ENCODE peak calls at places on chromosomes 4 and X, in five cellular contexts. One of them, this sample, is unnamed. For H3K9me2 and H3K4me1, the result is how much of the 10 kb centered on the place peaks cover.

GRCh38 chr4:7499661-7500060 is 64.9 kb upstream of the PSAPL1 start:
- DNase-seq in hepatocyte: no peak
- DNase-seq in GM23338: no peak
- DNase-seq in GM23248: no peak
- DNase-seq in PC-9: no peak
- DNase-seq in this sample: no peak

GRCh38 chrX:142214081-142214480 is 9.0 kb upstream of the MAGEC2 start:
- DNase-seq in hepatocyte: no peak
- DNase-seq in GM23338: no peak
- DNase-seq in GM23248: no peak
- DNase-seq in PC-9: no peak
- DNase-seq in this sample: no peak

GRCh38 chr4:164731827-164732474 is 22.0 kb upstream of the SMIM31 start:
- DNase-seq in hepatocyte: peak
- DNase-seq in GM23338: peak
- DNase-seq in GM23248: peak
- DNase-seq in PC-9: peak
- DNase-seq in this sample: peak

GRCh38 chr4:152258804-152259708 is 276.8 kb downstream of the FBXW7 start:
- DNase-seq in hepatocyte: peak
- DNase-seq in GM23338: no peak
- DNase-seq in GM23248: peak
- DNase-seq in PC-9: no peak
- DNase-seq in this sample: no peak

GRCh38 chr4:65983062-65983461 is 312.8 kb upstream of the EPHA5 start:
- DNase-seq in hepatocyte: no peak
- DNase-seq in GM23338: no peak
- DNase-seq in GM23248: no peak
- DNase-seq in PC-9: no peak
- DNase-seq in this sample: no peak

GRCh38 chr4:6308890-6309643 is 39.4 kb downstream of the WFS1 start:
- DNase-seq in hepatocyte: peak
- DNase-seq in GM23338: peak
- DNase-seq in GM23248: peak
- DNase-seq in PC-9: peak
- DNase-seq in this sample: no peak

GRCh38 chr4:184114431-184114830 is 103.2 kb downstream of the ENPP6 start:
- DNase-seq in hepatocyte: no peak
- DNase-seq in GM23338: peak
- DNase-seq in GM23248: peak
- DNase-seq in PC-9: no peak
- DNase-seq in this sample: no peak

GRCh38 chr4:139077567-139078355 is 62.2 kb downstream of the NOCT start:
- DNase-seq in hepatocyte: no peak
- DNase-seq in GM23338: no peak
- DNase-seq in GM23248: no peak
- DNase-seq in PC-9: no peak
- DNase-seq in this sample: no peak

GRCh38 chr4:26235500-26235899 is 85.3 kb upstream of the RBPJ start:
- DNase-seq in hepatocyte: peak
- DNase-seq in GM23338: no peak
- DNase-seq in GM23248: peak
- DNase-seq in PC-9: no peak
- DNase-seq in this sample: no peak

GRCh38 chr4:58732973-58733372 is 1622.8 kb upstream of the IGFBP7 start:
- DNase-seq in hepatocyte: no peak
- DNase-seq in GM23338: no peak
- DNase-seq in GM23248: no peak
- DNase-seq in PC-9: no peak
- DNase-seq in this sample: no peak

GRCh38 chrX:56232221-56233082 is at the start of gene KLF8:
- DNase-seq in hepatocyte: peak
- DNase-seq in GM23338: peak
- DNase-seq in GM23248: peak
- DNase-seq in PC-9: peak
- DNase-seq in this sample: no peak

GRCh38 chr4:61723492-61723891 is 523.4 kb downstream of the ADGRL3 start:
- DNase-seq in hepatocyte: no peak
- DNase-seq in GM23338: peak
- DNase-seq in GM23248: no peak
- DNase-seq in PC-9: no peak
- DNase-seq in this sample: no peak

GRCh38 chrX:120604359-120604782 is 470 bp downstream of the MCTS1 start:
- DNase-seq in hepatocyte: peak
- DNase-seq in GM23338: no peak
- DNase-seq in GM23248: peak
- DNase-seq in PC-9: peak
- DNase-seq in this sample: peak

DNA sequence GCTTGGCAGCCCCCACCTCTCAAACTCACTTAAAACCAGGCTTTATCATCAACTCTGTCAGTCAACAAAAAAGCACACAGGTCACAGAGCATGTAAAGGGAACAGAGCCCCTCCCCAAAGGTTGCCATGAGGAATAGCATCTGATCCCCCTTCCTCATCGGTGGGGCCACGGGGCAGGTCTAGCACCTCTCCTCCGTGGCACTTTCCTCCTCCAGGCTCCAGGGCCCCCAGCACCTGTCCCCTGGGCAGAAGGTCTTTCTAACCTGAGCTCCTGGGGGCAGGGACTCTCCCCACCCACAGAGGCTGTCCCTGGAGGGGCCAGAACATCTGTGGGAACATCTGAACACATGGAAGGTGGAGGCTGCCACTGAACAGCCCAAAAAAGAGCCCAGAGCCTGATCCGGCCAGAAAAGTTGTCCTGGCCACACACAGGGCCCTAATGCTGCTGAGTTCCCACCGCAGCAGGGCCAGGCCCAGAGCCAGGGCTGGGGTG is 65.7 kb downstream of the ZFYVE28 start:
- DNase-seq in hepatocyte: no peak
- DNase-seq in GM23338: no peak
- DNase-seq in GM23248: no peak
- DNase-seq in PC-9: no peak
- DNase-seq in this sample: no peak
- H3K9me2 ChIP-seq in hepatocyte: under half
- H3K9me2 ChIP-seq in GM23338: under half
- H3K9me2 ChIP-seq in GM23248: under half
- H3K9me2 ChIP-seq in PC-9: under half
- H3K9me2 ChIP-seq in this sample: under half

DNA sequence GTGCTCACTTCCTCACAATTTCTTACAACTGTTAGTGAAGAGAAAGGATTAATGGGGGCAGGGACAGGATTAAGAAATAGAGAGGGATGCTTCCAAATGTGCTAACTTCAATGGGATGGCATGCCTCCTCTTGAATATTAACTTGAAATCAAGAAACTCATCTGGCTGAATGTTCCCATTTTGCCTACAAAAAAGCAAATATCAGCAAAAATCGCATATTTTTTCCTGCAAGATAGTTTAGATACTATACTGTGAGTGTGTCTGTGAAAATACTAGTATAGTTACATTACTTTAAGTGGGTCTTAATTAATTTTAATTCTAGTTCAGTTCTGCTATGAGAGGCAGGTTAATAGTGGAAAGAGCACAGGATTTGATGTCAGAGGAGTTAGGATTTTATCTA is 4.9 kb downstream of the PAICS start:
- DNase-seq in hepatocyte: no peak
- DNase-seq in GM23338: no peak
- DNase-seq in GM23248: no peak
- DNase-seq in PC-9: no peak
- DNase-seq in this sample: no peak
- H3K4me1 ChIP-seq in hepatocyte: under half
- H3K4me1 ChIP-seq in GM23338: under half
- H3K4me1 ChIP-seq in GM23248: under half
- H3K4me1 ChIP-seq in PC-9: under half
- H3K4me1 ChIP-seq in this sample: under half

GRCh38 chrX:69027181-69028005 is 137.9 kb downstream of the PJA1 start:
- DNase-seq in hepatocyte: peak
- DNase-seq in GM23338: no peak
- DNase-seq in GM23248: peak
- DNase-seq in PC-9: no peak
- DNase-seq in this sample: no peak

GRCh38 chrX:69028761-69029120 is 136.5 kb downstream of the PJA1 start:
- DNase-seq in hepatocyte: no peak
- DNase-seq in GM23338: no peak
- DNase-seq in GM23248: no peak
- DNase-seq in PC-9: no peak
- DNase-seq in this sample: no peak

GRCh38 chrX:69029696-69030245 is 135.5 kb downstream of the PJA1 start:
- DNase-seq in hepatocyte: no peak
- DNase-seq in GM23338: peak
- DNase-seq in GM23248: no peak
- DNase-seq in PC-9: no peak
- DNase-seq in this sample: no peak

GRCh38 chrX:69025802-69026301 is 139.4 kb downstream of the PJA1 start:
- DNase-seq in hepatocyte: no peak
- DNase-seq in GM23338: no peak
- DNase-seq in GM23248: peak
- DNase-seq in PC-9: no peak
- DNase-seq in this sample: no peak

DNA sequence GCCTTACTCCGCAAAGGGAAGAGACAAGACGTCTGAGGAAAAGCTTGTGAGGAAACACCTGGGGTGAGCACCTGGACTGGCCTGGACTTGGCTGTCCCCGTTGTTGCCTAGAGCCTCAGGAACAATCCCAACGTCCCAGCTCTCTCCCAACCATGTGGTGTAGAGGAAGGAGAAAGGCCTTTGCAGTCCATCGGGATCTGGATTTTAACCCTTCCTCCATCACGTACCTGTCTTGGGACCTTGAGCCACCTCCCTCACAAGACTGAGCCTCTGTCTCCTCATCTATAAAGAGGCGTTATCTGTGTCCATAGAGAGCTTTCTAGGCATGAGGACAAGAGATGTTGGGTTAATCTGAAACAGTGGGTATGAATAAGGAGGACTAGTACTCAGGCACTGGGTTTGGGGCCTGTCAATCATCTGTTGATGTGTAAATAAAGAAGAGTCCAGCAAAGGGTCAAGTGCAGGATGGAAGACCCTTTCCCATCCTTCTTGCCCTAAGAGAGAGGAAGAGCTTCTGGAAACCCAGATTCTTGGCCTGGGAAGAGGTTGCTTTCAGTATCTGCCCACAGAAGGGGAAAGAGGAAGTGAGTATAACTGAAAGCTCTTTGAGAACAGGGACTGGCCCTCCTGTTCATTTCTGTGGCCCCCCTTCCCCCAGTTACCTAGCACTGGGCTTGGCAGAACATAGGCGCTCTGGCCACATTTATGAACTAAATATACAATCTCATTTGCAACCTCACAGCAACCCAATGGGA is 137.1 kb downstream of the PJA1 start:
- DNase-seq in hepatocyte: no peak
- DNase-seq in GM23338: no peak
- DNase-seq in GM23248: no peak
- DNase-seq in PC-9: no peak
- DNase-seq in this sample: peak
- H3K27ac ChIP-seq in hepatocyte: peak
- H3K27ac ChIP-seq in GM23338: no peak
- H3K27ac ChIP-seq in GM23248: no peak
- H3K27ac ChIP-seq in PC-9: no peak
- H3K27ac ChIP-seq in this sample: no peak

GRCh38 chr4:11355224-11355623 is 73.5 kb downstream of the HS3ST1 start:
- DNase-seq in hepatocyte: no peak
- DNase-seq in GM23338: peak
- DNase-seq in GM23248: no peak
- DNase-seq in PC-9: no peak
- DNase-seq in this sample: no peak
- H3K9me2 ChIP-seq in hepatocyte: under half
- H3K9me2 ChIP-seq in GM23338: under half
- H3K9me2 ChIP-seq in GM23248: under half
- H3K9me2 ChIP-seq in PC-9: under half
- H3K9me2 ChIP-seq in this sample: under half

DNA sequence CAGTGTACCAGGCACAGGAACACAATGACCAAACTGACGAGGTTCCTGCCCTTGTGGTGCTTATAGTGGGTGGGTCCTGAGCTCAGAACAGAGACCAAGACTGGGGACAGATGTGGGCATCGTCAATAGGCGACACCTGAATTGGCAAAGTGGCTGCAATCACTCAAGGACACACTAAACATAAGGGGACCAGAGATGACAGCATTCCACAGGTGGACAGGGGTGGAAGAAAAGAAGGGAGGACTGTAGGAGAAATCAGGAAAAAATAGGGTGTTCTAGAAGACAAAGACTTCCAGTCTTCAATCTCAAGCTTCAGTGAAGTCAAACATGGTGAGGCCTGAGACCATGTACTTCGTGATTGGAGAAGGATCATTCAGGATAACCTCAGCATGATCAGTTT is 5.8 kb downstream of the SH3KBP1 start:
- DNase-seq in hepatocyte: no peak
- DNase-seq in GM23338: no peak
- DNase-seq in GM23248: no peak
- DNase-seq in PC-9: no peak
- DNase-seq in this sample: no peak
- H3K4me1 ChIP-seq in hepatocyte: under half
- H3K4me1 ChIP-seq in GM23338: under half
- H3K4me1 ChIP-seq in GM23248: under half
- H3K4me1 ChIP-seq in PC-9: under half
- H3K4me1 ChIP-seq in this sample: half or more

GRCh38 chrX:86002076-86002896 is 45.1 kb downstream of the CHM start:
- DNase-seq in hepatocyte: peak
- DNase-seq in GM23338: peak
- DNase-seq in GM23248: no peak
- DNase-seq in PC-9: peak
- DNase-seq in this sample: no peak
- H3K27ac ChIP-seq in hepatocyte: peak
- H3K27ac ChIP-seq in GM23338: peak
- H3K27ac ChIP-seq in GM23248: no peak
- H3K27ac ChIP-seq in PC-9: no peak
- H3K27ac ChIP-seq in this sample: no peak

GRCh38 chr4:28686618-28687017 is 1826.0 kb downstream of the STIM2 start:
- DNase-seq in hepatocyte: peak
- DNase-seq in GM23338: peak
- DNase-seq in GM23248: peak
- DNase-seq in PC-9: peak
- DNase-seq in this sample: peak

GRCh38 chr4:28677808-28678207 is 1817.2 kb downstream of the STIM2 start:
- DNase-seq in hepatocyte: no peak
- DNase-seq in GM23338: no peak
- DNase-seq in GM23248: no peak
- DNase-seq in PC-9: no peak
- DNase-seq in this sample: no peak

DNA sequence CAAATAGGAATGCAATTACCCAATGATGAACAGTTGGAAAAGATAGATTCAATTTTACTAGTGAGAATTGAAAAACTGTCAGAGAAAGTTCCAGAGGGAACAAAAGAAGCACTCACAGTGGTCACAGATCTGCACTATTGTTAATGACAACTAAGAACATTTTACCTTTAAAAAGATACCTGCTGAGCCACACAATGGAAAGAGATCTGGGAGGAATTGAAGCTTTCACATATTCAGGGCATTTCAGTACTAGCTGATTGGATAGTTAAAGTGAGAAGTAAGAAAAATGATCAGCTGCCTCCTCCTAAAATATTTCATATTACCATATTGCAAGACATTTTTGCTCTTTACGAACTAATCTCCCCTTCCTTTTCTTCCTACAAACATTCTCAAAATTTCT is 1822.2 kb downstream of the STIM2 start:
- DNase-seq in hepatocyte: no peak
- DNase-seq in GM23338: peak
- DNase-seq in GM23248: no peak
- DNase-seq in PC-9: no peak
- DNase-seq in this sample: no peak
- H3K9me2 ChIP-seq in hepatocyte: under half
- H3K9me2 ChIP-seq in GM23338: under half
- H3K9me2 ChIP-seq in GM23248: under half
- H3K9me2 ChIP-seq in PC-9: under half
- H3K9me2 ChIP-seq in this sample: under half

GRCh38 chrX:43640481-43640880 is 15.6 kb upstream of the MAOA start:
- DNase-seq in hepatocyte: no peak
- DNase-seq in GM23338: no peak
- DNase-seq in GM23248: no peak
- DNase-seq in PC-9: no peak
- DNase-seq in this sample: no peak
- H3K4me1 ChIP-seq in hepatocyte: under half
- H3K4me1 ChIP-seq in GM23338: under half
- H3K4me1 ChIP-seq in GM23248: under half
- H3K4me1 ChIP-seq in PC-9: under half
- H3K4me1 ChIP-seq in this sample: under half